ENCODE peak calls at places on chromosomes 2 and 18, in four cellular contexts. I is endodermal cell, T is K562, D is A549. E is an unnamed sample.

GRCh38 chr18:37450434-37451133 is 115.0 kb downstream of the CELF4 start:
- DNase-seq in I (peak; percentile 76), T (no peak), D (no peak), E (no peak)

GRCh38 chr2:150339951-150340350 is 147.5 kb downstream of the RND3 start:
- DNase-seq in I (no peak), T (no peak), D (no peak), E (no peak)

GRCh38 chr2:171244466-171244969 is 83.8 kb upstream of the TLK1 start:
- DNase-seq in I (no peak), T (no peak), D (peak; percentile 77), E (no peak)

GRCh38 chr2:114006460-114006859 is 116.6 kb downstream of the ACTR3 start:
- DNase-seq in I (no peak), T (no peak), D (no peak), E (no peak)

GRCh38 chr18:12057419-12058039 is 36.1 kb upstream of the ANKRD62 start:
- DNase-seq in I (peak; percentile 84), T (no peak), D (no peak), E (no peak)

GRCh38 chr18:78792736-78793135 is 186.9 kb upstream of the SALL3 start:
- DNase-seq in I (no peak), T (no peak), D (no peak), E (no peak)

GRCh38 chr2:128513416-128514283 is 195.0 kb upstream of the HS6ST1 start:
- DNase-seq in I (no peak), T (no peak), D (no peak), E (no peak)

GRCh38 chr2:60336442-60337141 is 216.9 kb downstream of the BCL11A start:
- DNase-seq in I (peak; percentile 40), T (no peak), D (no peak), E (no peak)

GRCh38 chr2:171523339-171523931 is 1.2 kb downstream of the CYBRD1 start:
- DNase-seq in I (peak; percentile 91), T (peak; percentile 70), D (peak; percentile 79), E (peak; percentile 41)

GRCh38 chr2:234677758-234678538 is 181.1 kb upstream of the ARL4C start:
- DNase-seq in I (peak; percentile 21), T (no peak), D (peak; percentile 71), E (no peak)

GRCh38 chr2:68465081-68465916 is 1.8 kb downstream of the FBXO48 start:
- DNase-seq in I (no peak), T (no peak), D (no peak), E (no peak)

GRCh38 chr18:9082763-9083510 is 19.6 kb upstream of the NDUFV2 start:
- DNase-seq in I (no peak), T (no peak), D (no peak), E (no peak)

GRCh38 chr2:217908544-217908943 is 94.3 kb downstream of the TNS1 start:
- DNase-seq in I (no peak), T (no peak), D (no peak), E (no peak)

GRCh38 chr2:205175831-205176230 is 506.5 kb upstream of the NRP2 start:
- DNase-seq in I (no peak), T (no peak), D (no peak), E (no peak)

DNA sequence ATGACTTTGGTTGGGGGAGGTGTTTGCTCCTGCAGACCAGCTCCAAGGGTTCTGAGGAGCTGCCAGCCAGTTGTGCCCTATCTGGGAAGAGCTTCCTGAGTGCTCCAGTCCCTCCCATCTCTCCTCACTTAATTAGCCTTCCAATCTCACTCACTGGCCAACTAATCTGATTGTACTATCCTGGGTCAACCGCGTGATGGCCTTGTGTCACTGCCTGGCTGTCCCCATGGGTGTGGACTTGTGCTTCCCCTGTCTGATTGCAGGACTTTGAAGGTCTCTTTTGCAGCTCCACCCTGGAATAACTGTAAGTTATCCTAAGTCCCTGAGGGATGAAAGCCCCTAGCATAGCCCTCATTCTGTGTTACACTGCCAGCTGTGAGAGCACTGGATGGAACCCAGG is 65.0 kb downstream of the SLC4A5 start:
- DNase-seq in I (no peak), T (no peak), D (no peak), E (no peak)
- TF ChIP-seq CTCF in I (no peak), T (peak; percentile 66), D (no peak), E (no peak)

DNA sequence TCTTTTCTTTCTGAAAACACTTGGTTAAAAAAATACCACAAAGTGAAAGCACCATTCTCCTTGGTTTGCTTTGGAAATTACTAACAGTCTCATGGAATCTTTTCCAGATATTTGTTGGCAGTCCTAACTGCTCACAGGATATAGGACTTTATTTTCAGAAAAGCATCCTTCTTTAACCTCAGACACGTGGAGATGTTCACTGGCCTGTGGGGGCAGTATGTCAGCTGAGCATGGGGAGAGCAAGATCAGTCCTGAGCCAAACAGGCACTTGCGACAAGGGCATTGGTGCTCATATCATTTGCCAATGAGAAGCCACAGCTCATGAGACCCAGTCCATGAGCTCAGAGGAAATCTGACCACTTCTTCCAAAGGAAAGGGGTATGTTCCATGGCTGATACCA is 371.9 kb downstream of the NBAS start:
- DNase-seq in I (peak; percentile 72), T (no peak), D (no peak), E (no peak)
- TF ChIP-seq CTCF in I (peak; percentile 66), T (peak; percentile 12), D (no peak), E (no peak)

GRCh38 chr2:158458617-158458920 is 1.8 kb downstream of the PKP4 start:
- DNase-seq in I (no peak), T (peak; percentile 12), D (no peak), E (no peak)

GRCh38 chr2:158457826-158458616 is 1.3 kb downstream of the PKP4 start:
- DNase-seq in I (peak; percentile 96), T (peak; percentile 74), D (peak; percentile 85), E (peak; percentile 93)

GRCh38 chr2:158456309-158457066 is at the start of the genes CCDC148 and PKP4:
- DNase-seq in I (peak; percentile 97), T (peak; percentile 99), D (peak; percentile 91), E (peak; percentile 93)

GRCh38 chr2:158459161-158460003 is 2.6 kb downstream of the PKP4 start:
- DNase-seq in I (no peak), T (no peak), D (peak; percentile 9), E (no peak)

DNA sequence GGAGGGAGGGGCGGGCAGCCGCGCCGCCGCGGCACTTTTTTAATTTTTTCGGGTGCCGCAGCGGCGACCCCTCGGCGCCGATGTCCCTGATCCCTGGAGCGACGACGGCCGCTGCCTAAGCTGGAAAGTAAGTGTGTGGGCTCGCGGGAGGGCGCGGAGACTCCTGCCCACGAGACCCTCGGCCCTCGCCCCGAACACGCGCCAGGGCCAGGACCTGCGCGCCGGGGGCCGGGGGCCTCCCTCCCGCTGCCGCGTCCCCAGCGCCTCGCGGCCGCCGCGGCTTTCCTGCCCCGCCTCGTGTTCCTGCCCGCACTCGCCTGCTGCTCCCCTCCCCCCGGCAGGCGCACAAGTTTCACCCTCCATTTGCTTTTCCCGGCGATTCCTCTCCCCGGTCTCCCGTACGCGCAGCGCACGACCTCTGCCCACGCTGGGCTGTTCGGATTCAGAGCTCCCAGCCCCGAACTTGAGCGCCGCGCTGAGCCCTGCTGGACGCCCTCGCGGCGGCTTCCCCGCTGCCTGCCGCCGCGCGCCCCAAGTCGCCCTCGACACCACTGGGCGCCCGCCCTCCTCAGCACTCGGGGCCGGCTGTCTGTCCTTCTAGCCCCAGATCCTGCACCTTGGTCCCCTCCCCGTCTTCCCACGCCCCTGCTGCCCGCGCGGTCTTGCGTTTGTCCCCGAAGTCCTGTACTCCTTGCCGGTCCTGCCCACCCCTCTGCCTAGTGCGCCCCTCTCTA is 507 bp downstream of the PKP4 start:
- DNase-seq in I (peak; percentile 86), T (peak; percentile 68), D (peak; percentile 76), E (peak; percentile 68)
- TF ChIP-seq CTCF in I (no peak), T (peak; percentile 13), D (no peak), E (no peak)

GRCh38 chr2:191365089-191365488 is 119.9 kb downstream of the MYO1B start:
- DNase-seq in I (no peak), T (no peak), D (no peak), E (no peak)

GRCh38 chr2:191363267-191363666 is 118.1 kb downstream of the MYO1B start:
- DNase-seq in I (no peak), T (no peak), D (no peak), E (no peak)

GRCh38 chr2:191374366-191374765 is 129.2 kb downstream of the MYO1B start:
- DNase-seq in I (no peak), T (no peak), D (no peak), E (no peak)

GRCh38 chr2:191366199-191366598 is 121.0 kb downstream of the MYO1B start:
- DNase-seq in I (no peak), T (no peak), D (no peak), E (no peak)

DNA sequence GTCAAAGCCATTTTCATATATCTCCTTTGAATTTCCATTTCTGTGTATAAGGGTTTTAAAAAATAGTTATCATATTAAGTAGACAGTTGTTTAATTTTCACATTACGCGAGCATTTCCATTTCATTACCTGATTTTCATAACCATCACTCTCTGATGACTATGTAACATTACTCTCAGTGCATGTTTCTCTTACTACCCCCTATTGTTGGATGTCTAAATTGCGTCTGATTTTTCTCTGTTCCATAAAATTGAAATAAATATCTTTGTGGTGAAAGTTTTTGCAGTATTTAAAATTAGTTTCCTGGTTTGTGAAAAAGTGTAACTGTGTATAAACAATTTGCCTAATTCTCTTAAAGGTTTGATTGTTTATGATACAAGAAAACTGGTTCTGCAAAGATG is 123.8 kb downstream of the MYO1B start:
- DNase-seq in I (no peak), T (no peak), D (no peak), E (no peak)
- TF ChIP-seq CTCF in I (peak; percentile 56), T (no peak), D (peak; percentile 31), E (no peak)

GRCh38 chr18:24022141-24022540 is 7.6 kb downstream of the TTC39C start:
- DNase-seq in I (no peak), T (no peak), D (no peak), E (no peak)

GRCh38 chr18:24024425-24024824 is 9.9 kb downstream of the TTC39C start:
- DNase-seq in I (no peak), T (no peak), D (no peak), E (no peak)

GRCh38 chr18:24021505-24021904 is 7.0 kb downstream of the TTC39C start:
- DNase-seq in I (no peak), T (no peak), D (no peak), E (no peak)

GRCh38 chr18:24026457-24026856 is 11.9 kb downstream of the TTC39C start:
- DNase-seq in I (no peak), T (no peak), D (no peak), E (no peak)

GRCh38 chr18:24023185-24023814 is 8.7 kb downstream of the TTC39C start:
- DNase-seq in I (peak; percentile 83), T (no peak), D (peak; percentile 10), E (peak; percentile 49)
- TF ChIP-seq CTCF in I (peak; percentile 70), T (no peak), D (no peak), E (peak; percentile 48)

GRCh38 chr2:43184339-43184895 is 42.0 kb downstream of the ZFP36L2 start:
- DNase-seq in I (peak; percentile 55), T (peak; percentile 75), D (peak; percentile 81), E (peak; percentile 69)
- TF ChIP-seq CTCF in I (no peak), T (no peak), D (no peak), E (no peak)

GRCh38 chr18:54263904-54264336 is 5.4 kb upstream of the POLI start:
- DNase-seq in I (no peak), T (no peak), D (no peak), E (no peak)
- TF ChIP-seq CTCF in I (no peak), T (no peak), D (no peak), E (no peak)

DNA sequence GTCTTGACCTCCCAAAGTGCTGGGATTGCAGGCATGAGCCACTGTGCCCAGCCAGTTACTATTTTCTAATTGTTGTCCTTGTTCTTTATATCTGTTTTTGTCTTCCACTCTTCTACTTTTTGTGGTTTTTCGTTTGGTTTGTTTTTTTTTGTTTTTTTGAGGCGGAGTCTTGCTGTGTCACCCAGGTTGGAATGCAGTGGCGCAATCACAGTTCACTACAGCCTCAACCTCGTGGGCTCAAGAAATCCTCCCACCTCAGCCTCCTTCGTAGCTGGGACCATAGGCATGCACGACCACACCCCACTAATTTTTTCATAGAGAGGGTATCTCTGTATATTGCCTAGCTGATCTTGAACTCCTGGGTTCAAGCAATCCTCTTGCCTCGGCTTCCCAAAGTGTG is 100.7 kb downstream of the EHBP1 start:
- DNase-seq in I (no peak), T (no peak), D (no peak), E (no peak)
- TF ChIP-seq CTCF in I (no peak), T (no peak), D (no peak), E (no peak)

E was measured in Calu3.